ENCODE peak calls at places on chromosomes 16 and 17, in ten cellular contexts. E is GM23338, G is GM23248, C is K562, U is esophagus muscularis mucosa, I is uterus, M is endodermal cell, S is psoas muscle, B is osteoblast, Q is body of pancreas. O is an unnamed sample. For H3K36me3 and H3K27me3, the result is how much of the 10 kb centered on the place peaks cover.

GRCh38 chr17:81909966-81910839 is 996 bp downstream of the PCYT2 start:
- DNase-seq in E (peak), M (peak), B (peak), Q (peak), S (no peak), C (peak), G (peak), I (no peak), U (no peak), O (no peak)

GRCh38 chr16:27642753-27643152 is 92.8 kb downstream of the KATNIP start:
- DNase-seq in U (no peak), G (peak), Q (no peak), C (peak), S (no peak), E (peak), I (no peak), M (peak), B (no peak), O (peak)

GRCh38 chr17:14461131-14461530 is 160.2 kb downstream of the HS3ST3B1 start:
- DNase-seq in Q (no peak), U (no peak), S (no peak), E (no peak), C (no peak), M (no peak), I (no peak), B (no peak), G (no peak), O (no peak)

GRCh38 chr16:10308305-10309193 is 77.3 kb upstream of the ATF7IP2 start:
- DNase-seq in S (no peak), C (no peak), I (no peak), G (no peak), B (no peak), Q (no peak), M (no peak), U (no peak), E (no peak), O (no peak)

GRCh38 chr16:71201054-71201453 is 29.5 kb downstream of the HYDIN start:
- DNase-seq in M (no peak), G (no peak), C (no peak), Q (no peak), E (no peak), I (no peak), S (no peak), U (no peak), B (peak), O (no peak)

GRCh38 chr16:89412811-89413210 is 77.5 kb downstream of the ANKRD11 start:
- DNase-seq in M (no peak), I (no peak), B (no peak), U (no peak), G (no peak), E (peak), Q (peak), C (peak), S (no peak), O (peak)

GRCh38 chr16:74724820-74725549 is 24.3 kb upstream of the MLKL start:
- DNase-seq in S (no peak), U (no peak), B (peak), C (no peak), G (peak), Q (no peak), M (no peak), E (no peak), I (no peak), O (peak)

GRCh38 chr17:73027130-73027741 is 65.3 kb downstream of the SLC39A11 start:
- DNase-seq in U (no peak), C (no peak), I (no peak), B (peak), S (no peak), M (no peak), G (peak), E (no peak), Q (no peak), O (no peak)

GRCh38 chr17:81391964-81392908 is 3.0 kb upstream of the BAHCC1 start:
- DNase-seq in C (no peak), U (no peak), E (peak), M (no peak), S (peak), Q (peak), I (peak), G (peak), B (peak), O (no peak)

GRCh38 chr17:75034236-75034908 is 12.4 kb downstream of the ATP5PD start:
- DNase-seq in B (peak), U (peak), G (peak), Q (peak), M (peak), I (peak), E (peak), S (peak), C (peak), O (peak)

GRCh38 chr16:87222335-87222734 is 94.9 kb downstream of the C16orf95 start:
- DNase-seq in U (no peak), M (no peak), S (no peak), C (no peak), G (no peak), B (no peak), Q (no peak), E (no peak), I (no peak), O (no peak)

GRCh38 chr16:25012525-25012991 is 2.6 kb downstream of the ARHGAP17 start:
- DNase-seq in E (no peak), M (no peak), Q (no peak), G (peak), I (no peak), B (peak), U (no peak), C (no peak), S (no peak), O (no peak)

GRCh38 chr16:85579199-85579598 is 33.9 kb upstream of the GSE1 start:
- DNase-seq in C (no peak), G (no peak), S (no peak), E (peak), B (no peak), M (peak), U (no peak), Q (no peak), I (no peak), O (peak)

GRCh38 chr16:70778901-70779309 is 22.1 kb downstream of the VAC14 start:
- DNase-seq in Q (peak), B (peak), I (peak), U (peak), G (peak), M (peak), C (peak), E (peak), S (peak), O (peak)

GRCh38 chr16:8537691-8538342 is 52.5 kb downstream of the TMEM114 start:
- DNase-seq in I (no peak), G (no peak), C (no peak), M (no peak), B (no peak), U (no peak), S (no peak), Q (peak), E (no peak), O (no peak)

GRCh38 chr16:78931267-78932060 is 669.1 kb downstream of the MAF start:
- DNase-seq in M (no peak), E (no peak), G (no peak), S (no peak), U (no peak), C (no peak), I (no peak), Q (no peak), B (no peak), O (no peak)

GRCh38 chr17:17391575-17392370 is 85.0 kb upstream of the MED9 start:
- DNase-seq in U (no peak), I (no peak), C (peak), G (peak), E (peak), Q (no peak), B (peak), S (no peak), M (peak), O (no peak)

GRCh38 chr16:16857603-16858283 is 478.8 kb downstream of the NPIPA7 start:
- DNase-seq in S (no peak), B (no peak), U (no peak), E (no peak), M (peak), G (peak), Q (no peak), I (no peak), C (no peak), O (no peak)

GRCh38 chr16:3007957-3008748 is 4.6 kb upstream of the CLDN9 start:
- DNase-seq in U (no peak), I (no peak), G (no peak), M (peak), C (peak), S (no peak), B (no peak), E (peak), Q (peak), O (peak)

GRCh38 chr17:65515959-65516948 is 45.2 kb downstream of the AXIN2 start:
- DNase-seq in E (peak), M (peak), G (peak), B (no peak), U (no peak), C (no peak), I (no peak), S (no peak), Q (no peak), O (peak)

GRCh38 chr17:67746704-67747571 is 29.2 kb downstream of the NOL11 start:
- DNase-seq in S (no peak), B (no peak), I (no peak), M (no peak), E (no peak), Q (no peak), G (no peak), U (no peak), C (no peak), O (no peak)

GRCh38 chr17:6574689-6575595 is 18.6 kb upstream of the PITPNM3 start:
- DNase-seq in I (no peak), U (no peak), M (peak), G (peak), E (no peak), S (no peak), B (peak), Q (no peak), C (peak), O (peak)

GRCh38 chr17:67639555-67639954 is 78.2 kb upstream of the NOL11 start:
- DNase-seq in S (no peak), B (no peak), Q (no peak), C (no peak), E (no peak), I (no peak), M (no peak), G (no peak), U (no peak), O (no peak)

GRCh38 chr17:57979076-57979475 is 9.0 kb downstream of the VEZF1 start:
- DNase-seq in U (no peak), Q (no peak), S (no peak), B (no peak), G (no peak), I (no peak), E (no peak), M (no peak), C (no peak), O (no peak)

GRCh38 chr17:27207073-27207511 is 86.8 kb upstream of the WSB1 start:
- DNase-seq in S (no peak), B (no peak), M (no peak), U (no peak), I (no peak), E (no peak), C (no peak), G (peak), Q (no peak), O (no peak)

GRCh38 chr16:30904114-30904780 is 7.8 kb downstream of the CTF1 start:
- DNase-seq in S (no peak), U (no peak), B (peak), I (no peak), M (no peak), Q (no peak), G (no peak), E (no peak), C (no peak), O (peak)

GRCh38 chr17:8153957-8154607 is 1.9 kb upstream of the PER1 start:
- DNase-seq in U (peak), E (peak), G (peak), S (peak), I (peak), B (peak), Q (peak), C (peak), M (peak), O (peak)

GRCh38 chr17:32518856-32519768 is 32.3 kb downstream of the CDK5R1 start:
- DNase-seq in I (peak), G (peak), E (peak), Q (peak), B (peak), S (peak), M (peak), U (no peak), C (no peak), O (peak)

GRCh38 chr17:39027037-39027436 is 59.8 kb upstream of the FBXO47 start:
- DNase-seq in Q (peak), S (peak), M (peak), I (peak), E (peak), C (peak), B (no peak), U (no peak), G (peak), O (peak)

GRCh38 chr17:19392303-19392702 is 5.3 kb upstream of the MFAP4 start:
- DNase-seq in M (no peak), G (no peak), E (no peak), U (no peak), I (no peak), B (no peak), Q (no peak), C (no peak), S (no peak), O (no peak)

GRCh38 chr16:30882429-30883310 is 11.2 kb downstream of the BCL7C start:
- DNase-seq in B (no peak), U (no peak), M (no peak), G (no peak), E (no peak), C (no peak), S (no peak), I (no peak), Q (no peak), O (peak)

GRCh38 chr16:88103581-88104188 is 152.5 kb downstream of the BANP start:
- DNase-seq in I (no peak), Q (no peak), U (no peak), E (no peak), G (no peak), M (no peak), B (no peak), S (no peak), C (no peak), O (no peak)

GRCh38 chr17:17353625-17354484 is 50.7 kb downstream of the NT5M start:
- DNase-seq in U (no peak), G (no peak), I (peak), B (peak), Q (no peak), C (no peak), E (no peak), S (no peak), M (peak), O (peak)

GRCh38 chr16:58814348-58814801 is 80.3 kb upstream of the GOT2 start:
- DNase-seq in Q (peak), S (no peak), B (peak), G (peak), C (peak), U (no peak), M (peak), E (peak), I (peak), O (peak)

DNA sequence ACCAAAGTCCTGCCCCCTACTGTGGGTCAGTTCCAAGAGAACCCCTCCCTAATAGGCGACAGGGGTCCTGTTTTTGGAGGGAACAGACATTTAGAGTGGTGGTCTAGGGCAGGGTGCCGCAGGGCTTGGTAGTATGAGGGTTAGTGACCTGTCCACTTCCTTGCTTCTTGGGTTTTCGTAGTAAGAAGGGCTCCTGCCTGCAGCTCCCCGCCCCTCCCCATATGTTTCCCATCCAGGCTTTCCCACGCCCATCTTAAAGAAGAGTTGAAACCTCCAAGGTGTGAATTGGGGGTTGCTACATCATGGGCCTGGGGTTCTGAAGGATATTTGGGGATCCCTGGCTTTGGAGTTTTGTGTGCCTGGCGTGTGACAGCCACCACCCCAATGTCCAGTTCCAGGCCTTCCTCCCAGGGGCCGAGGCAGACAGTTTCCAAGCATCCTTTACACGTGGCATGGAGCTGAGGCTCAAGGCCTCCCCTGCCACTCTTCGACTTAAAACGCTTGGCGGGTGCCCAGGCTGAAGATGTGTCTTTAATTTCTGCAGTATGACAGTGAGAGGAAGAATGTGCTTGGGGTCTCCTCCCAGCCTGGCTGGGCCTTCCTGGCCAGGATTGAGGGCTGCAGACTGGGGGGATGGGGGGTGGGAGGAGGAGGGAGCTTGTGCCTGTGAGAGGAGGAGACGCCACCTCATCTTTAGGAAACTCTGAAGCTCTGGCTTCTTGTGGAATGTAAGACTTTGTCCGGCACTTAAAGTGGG is 2.3 kb upstream of the COL1A1 start:
- DNase-seq in G (peak), C (no peak), S (peak), I (peak), U (no peak), B (peak), E (no peak), M (no peak), Q (no peak), O (peak)
- H3K4me3 ChIP-seq in G (peak), C (no peak), S (no peak), I (no peak), U (no peak), B (peak), E (no peak), M (no peak), Q (no peak), O (no peak)

DNA sequence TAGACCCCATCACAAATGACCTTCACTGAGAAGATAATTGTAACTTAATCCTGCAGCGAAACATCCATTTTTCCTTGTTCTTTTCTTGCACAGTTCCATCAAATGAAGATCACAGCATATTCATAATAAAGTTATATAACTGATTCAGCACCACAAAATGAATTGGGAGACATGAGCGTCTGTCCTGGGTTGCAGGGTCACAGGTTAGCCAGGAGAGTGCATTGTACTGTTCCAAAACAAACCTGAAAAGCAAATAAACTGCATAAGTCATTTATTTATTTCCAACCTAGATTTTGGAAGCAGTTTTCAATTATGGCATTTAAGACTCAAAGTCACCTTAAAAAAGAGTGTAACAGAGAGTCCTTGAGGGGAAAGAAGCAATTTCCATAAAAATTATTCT is 18.6 kb upstream of the INTS2 start:
- DNase-seq in Q (no peak), G (no peak), B (no peak), U (no peak), S (no peak), C (no peak), E (no peak), M (no peak), I (no peak), O (no peak)
- H3K36me3 ChIP-seq in Q (under half), G (half or more), B (half or more), U (half or more), S (under half), C (half or more), E (under half), M (half or more), I (under half), O (under half)

DNA sequence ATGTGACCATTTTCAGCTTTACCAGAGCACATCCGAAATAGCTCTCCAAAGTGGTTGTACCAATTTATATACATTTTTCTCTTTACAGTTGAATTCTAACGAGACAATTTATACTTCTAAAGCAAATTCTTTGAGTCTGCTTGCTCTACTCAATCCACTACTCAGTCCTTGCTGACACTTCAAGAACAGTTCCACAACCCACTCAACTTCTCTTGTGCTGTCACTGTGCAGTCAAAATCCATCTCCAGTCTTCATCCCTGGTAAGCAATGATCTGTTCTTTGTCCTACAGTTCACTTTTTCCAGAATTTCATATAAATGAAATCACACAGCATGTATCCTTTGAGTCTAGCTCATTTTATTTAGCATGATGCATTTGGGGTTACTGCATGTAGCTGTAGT is 30.6 kb downstream of the NETO2 start:
- DNase-seq in G (no peak), M (no peak), B (no peak), I (no peak), U (no peak), C (no peak), Q (no peak), E (no peak), S (no peak), O (no peak)
- H3K27me3 ChIP-seq in G (under half), M (under half), B (under half), I (under half), U (under half), C (under half), Q (under half), E (under half), S (under half), O (under half)

DNA sequence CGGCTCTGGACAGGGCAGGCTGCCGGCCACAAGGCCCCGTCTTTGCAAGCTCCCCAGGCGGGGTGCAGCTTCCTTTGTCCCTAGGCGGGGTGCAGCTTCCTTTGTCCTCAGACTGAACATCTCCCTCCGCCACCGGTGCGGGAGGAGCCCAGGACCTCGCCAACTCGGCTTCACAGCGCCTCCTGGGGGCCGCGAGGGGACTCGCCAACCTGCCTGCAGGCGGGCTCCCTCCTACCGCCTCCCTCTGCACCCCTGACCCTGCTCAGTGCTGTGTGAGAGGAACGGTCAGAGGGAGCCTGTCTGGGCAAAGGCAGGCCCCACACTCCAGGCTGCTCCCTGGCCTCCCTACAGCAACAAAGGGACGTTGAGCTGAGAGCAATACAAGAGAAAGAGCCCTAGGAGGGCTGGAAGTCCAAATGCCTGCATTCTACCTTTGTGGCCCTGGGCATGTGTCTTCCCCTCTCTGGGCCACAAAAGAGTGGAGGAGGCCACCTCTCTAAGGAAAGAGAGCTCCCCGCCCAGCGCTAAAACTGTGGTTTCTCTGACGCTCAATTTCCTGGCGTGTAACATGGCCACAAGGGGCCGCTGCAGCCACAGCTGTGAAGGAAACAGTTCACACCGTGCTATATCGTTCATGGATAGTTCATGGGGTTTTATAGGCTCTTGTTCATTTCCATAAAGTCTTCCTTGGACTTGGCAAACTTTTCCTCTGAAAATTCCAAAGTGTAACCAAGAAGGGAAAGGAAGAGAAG is 20.9 kb upstream of the KRT19 start:
- DNase-seq in B (peak), I (peak), G (peak), M (peak), S (peak), E (peak), C (peak), Q (peak), U (peak), O (peak)
- H3K4me3 ChIP-seq in B (peak), I (no peak), G (no peak), M (no peak), S (peak), E (peak), C (no peak), Q (no peak), U (peak), O (peak)

GRCh38 chr17:76395980-76396379 is 11.6 kb downstream of the SPHK1 start:
- DNase-seq in E (no peak), U (no peak), C (no peak), M (no peak), Q (no peak), B (peak), I (no peak), G (no peak), S (no peak), O (no peak)
- H3K36me3 ChIP-seq in E (under half), U (half or more), C (half or more), M (half or more), Q (under half), B (half or more), I (under half), G (under half), S (under half), O (half or more)